ENCODE peak calls at places on chromosomes 4 and X, in eight cellular contexts. K, F, S, E, C, Z, G and H are unnamed samples.

GRCh38 chr4:144300616-144301015 is 160.1 kb upstream of the GYPA start:
- DNase-seq in E (no peak), F (no peak), K (no peak), S (no peak), Z (no peak), G (no peak), C (no peak), H (no peak)

GRCh38 chr4:174275101-174275500 is 8.4 kb downstream of the FBXO8 start:
- DNase-seq in S (no peak), C (no peak), G (no peak), F (no peak), Z (no peak), E (no peak), K (no peak), H (no peak)

GRCh38 chrX:106894978-106895452 is 8.1 kb downstream of the RIPPLY1 start:
- DNase-seq in E (peak), G (no peak), S (no peak), F (peak), C (no peak), Z (no peak), K (no peak), H (peak)

GRCh38 chr4:128329638-128330037 is 42.0 kb upstream of the PGRMC2 start:
- DNase-seq in E (no peak), K (no peak), C (no peak), Z (no peak), F (no peak), G (no peak), S (no peak), H (no peak)

GRCh38 chr4:178823673-178824072 is 1381.4 kb upstream of the AGA start:
- DNase-seq in F (no peak), S (no peak), Z (no peak), E (no peak), C (no peak), G (no peak), K (no peak), H (no peak)

GRCh38 chr4:147984065-147984777 is 252.3 kb downstream of the ARHGAP10 start:
- DNase-seq in C (no peak), G (peak), K (peak), S (peak), Z (no peak), F (peak), E (peak), H (no peak)

GRCh38 chr4:16684083-16684482 is 214.4 kb downstream of the LDB2 start:
- DNase-seq in K (no peak), E (peak), F (peak), S (no peak), C (no peak), Z (no peak), G (no peak), H (peak)

GRCh38 chrX:112083624-112084326 is 1.2 kb upstream of the TRPC5 start:
- DNase-seq in G (no peak), F (no peak), E (no peak), S (no peak), K (no peak), Z (no peak), C (no peak), H (no peak)

GRCh38 chrX:56368962-56369361 is 136.8 kb downstream of the KLF8 start:
- DNase-seq in G (no peak), F (no peak), C (no peak), S (no peak), K (no peak), E (no peak), Z (no peak), H (no peak)

GRCh38 chr4:98474408-98474844 is 184.0 kb downstream of the TSPAN5 start:
- DNase-seq in F (peak), C (no peak), K (peak), Z (no peak), E (peak), G (no peak), S (no peak), H (peak)

GRCh38 chrX:43846558-43846957 is 35.7 kb downstream of the MAOB start:
- DNase-seq in Z (no peak), G (no peak), C (no peak), S (no peak), K (no peak), E (no peak), F (no peak), H (no peak)

GRCh38 chr4:53489279-53489889 is 101.9 kb downstream of the LNX1 start:
- DNase-seq in C (no peak), G (no peak), K (no peak), S (no peak), Z (no peak), E (peak), F (peak), H (no peak)

GRCh38 chr4:174156239-174156826 is 127.1 kb downstream of the FBXO8 start:
- DNase-seq in S (peak), G (peak), C (no peak), E (peak), K (no peak), F (peak), Z (no peak), H (no peak)

GRCh38 chr4:121227254-121227867 is 63.2 kb upstream of the TNIP3 start:
- DNase-seq in F (no peak), K (no peak), C (no peak), G (no peak), Z (no peak), E (no peak), S (no peak), H (no peak)

GRCh38 chr4:74934016-74934821 is 1.3 kb downstream of the PARM1 start:
- DNase-seq in E (peak), C (no peak), G (no peak), S (peak), F (no peak), Z (no peak), K (no peak), H (no peak)

GRCh38 chr4:53476232-53477037 is 99.0 kb downstream of the FIP1L1 start:
- DNase-seq in C (no peak), F (peak), Z (no peak), S (no peak), E (peak), G (peak), K (no peak), H (peak)

GRCh38 chr4:26021417-26022345 is 107.7 kb downstream of the SMIM20 start:
- DNase-seq in C (no peak), S (no peak), K (no peak), E (peak), F (no peak), G (no peak), Z (no peak), H (no peak)

GRCh38 chrX:24372021-24372763 is 11.8 kb downstream of the SUPT20HL1 start:
- DNase-seq in F (no peak), K (no peak), E (no peak), Z (no peak), G (peak), S (no peak), C (no peak), H (no peak)